ENCODE peak calls at places on chromosomes 13 and 19, in eight cellular contexts. One of them, this sample, is unnamed.

GRCh38 chr19:52138614-52139290 is 986 bp downstream of the ZNF616 start:
- DNase-seq in AG04450: no peak
- DNase-seq in fibroblast of the aortic adventitia: no peak
- DNase-seq in mesothelial cell of epicardium: peak
- DNase-seq in EH: peak
- DNase-seq in NAMALWA: peak
- DNase-seq in amniotic epithelial cell: peak
- DNase-seq in frontal cortex: no peak
- DNase-seq in this sample: peak

GRCh38 chr13:97107815-97108534 is 113.7 kb upstream of the OXGR1 start:
- DNase-seq in AG04450: no peak
- DNase-seq in amniotic epithelial cell: peak
- DNase-seq in mesothelial cell of epicardium: no peak
- DNase-seq in EH: no peak
- DNase-seq in fibroblast of the aortic adventitia: peak
- DNase-seq in frontal cortex: no peak
- DNase-seq in NAMALWA: no peak
- DNase-seq in this sample: peak

GRCh38 chr19:18596752-18597157 is 8.2 kb downstream of the REX1BD start:
- DNase-seq in fibroblast of the aortic adventitia: no peak
- DNase-seq in NAMALWA: no peak
- DNase-seq in EH: peak
- DNase-seq in amniotic epithelial cell: peak
- DNase-seq in frontal cortex: no peak
- DNase-seq in mesothelial cell of epicardium: no peak
- DNase-seq in AG04450: no peak
- DNase-seq in this sample: peak

GRCh38 chr19:39676004-39676403 is 20.3 kb downstream of the LGALS16 start:
- DNase-seq in mesothelial cell of epicardium: no peak
- DNase-seq in frontal cortex: no peak
- DNase-seq in NAMALWA: no peak
- DNase-seq in AG04450: no peak
- DNase-seq in amniotic epithelial cell: no peak
- DNase-seq in EH: no peak
- DNase-seq in fibroblast of the aortic adventitia: no peak
- DNase-seq in this sample: no peak

GRCh38 chr19:44476559-44477408 is 23.5 kb downstream of the ZNF180 start:
- DNase-seq in EH: peak
- DNase-seq in amniotic epithelial cell: peak
- DNase-seq in mesothelial cell of epicardium: no peak
- DNase-seq in NAMALWA: peak
- DNase-seq in fibroblast of the aortic adventitia: peak
- DNase-seq in frontal cortex: no peak
- DNase-seq in AG04450: no peak
- DNase-seq in this sample: peak

GRCh38 chr19:33390120-33390907 is 16.8 kb downstream of the CEBPG start:
- DNase-seq in EH: no peak
- DNase-seq in frontal cortex: peak
- DNase-seq in NAMALWA: no peak
- DNase-seq in fibroblast of the aortic adventitia: peak
- DNase-seq in AG04450: no peak
- DNase-seq in amniotic epithelial cell: peak
- DNase-seq in mesothelial cell of epicardium: no peak
- DNase-seq in this sample: no peak

GRCh38 chr13:113369881-113370280 is 6.0 kb upstream of the GRTP1 start:
- DNase-seq in EH: no peak
- DNase-seq in fibroblast of the aortic adventitia: no peak
- DNase-seq in frontal cortex: peak
- DNase-seq in amniotic epithelial cell: no peak
- DNase-seq in NAMALWA: no peak
- DNase-seq in AG04450: no peak
- DNase-seq in mesothelial cell of epicardium: peak
- DNase-seq in this sample: no peak

GRCh38 chr13:41463823-41464602 is 6.7 kb downstream of the RGCC start:
- DNase-seq in EH: no peak
- DNase-seq in AG04450: no peak
- DNase-seq in mesothelial cell of epicardium: no peak
- DNase-seq in fibroblast of the aortic adventitia: no peak
- DNase-seq in frontal cortex: no peak
- DNase-seq in amniotic epithelial cell: no peak
- DNase-seq in NAMALWA: peak
- DNase-seq in this sample: no peak

GRCh38 chr13:78593652-78594494 is 9.5 kb downstream of the POU4F1 start:
- DNase-seq in fibroblast of the aortic adventitia: no peak
- DNase-seq in amniotic epithelial cell: no peak
- DNase-seq in NAMALWA: no peak
- DNase-seq in mesothelial cell of epicardium: no peak
- DNase-seq in frontal cortex: no peak
- DNase-seq in AG04450: no peak
- DNase-seq in EH: no peak
- DNase-seq in this sample: no peak

GRCh38 chr13:40488869-40489391 is 177.5 kb downstream of the FOXO1 start:
- DNase-seq in fibroblast of the aortic adventitia: no peak
- DNase-seq in EH: no peak
- DNase-seq in frontal cortex: no peak
- DNase-seq in AG04450: no peak
- DNase-seq in NAMALWA: no peak
- DNase-seq in amniotic epithelial cell: no peak
- DNase-seq in mesothelial cell of epicardium: no peak
- DNase-seq in this sample: no peak

GRCh38 chr19:3465552-3465951 is 14.8 kb downstream of the SMIM24 start:
- DNase-seq in AG04450: no peak
- DNase-seq in frontal cortex: no peak
- DNase-seq in amniotic epithelial cell: no peak
- DNase-seq in NAMALWA: no peak
- DNase-seq in fibroblast of the aortic adventitia: no peak
- DNase-seq in mesothelial cell of epicardium: no peak
- DNase-seq in EH: no peak
- DNase-seq in this sample: no peak

GRCh38 chr19:16778796-16779411 is 50.3 kb upstream of the SIN3B start:
- DNase-seq in NAMALWA: peak
- DNase-seq in mesothelial cell of epicardium: no peak
- DNase-seq in EH: peak
- DNase-seq in amniotic epithelial cell: peak
- DNase-seq in fibroblast of the aortic adventitia: peak
- DNase-seq in AG04450: peak
- DNase-seq in frontal cortex: peak
- DNase-seq in this sample: peak

GRCh38 chr19:5109560-5109959 is 140.6 kb downstream of the KDM4B start:
- DNase-seq in frontal cortex: no peak
- DNase-seq in mesothelial cell of epicardium: no peak
- DNase-seq in EH: no peak
- DNase-seq in AG04450: no peak
- DNase-seq in fibroblast of the aortic adventitia: no peak
- DNase-seq in NAMALWA: no peak
- DNase-seq in amniotic epithelial cell: no peak
- DNase-seq in this sample: no peak

This sample was measured in GM23248.